ENCODE peak calls at places on chromosomes 12 and 14, in seven cellular contexts. H is AG04450, Q is DMS153, U is WTC11, K is mesendoderm, S is prostate gland, E is H4. I is an unnamed sample.
A peak's percentile ranks its signal among the peaks of the same experiment; 100 is the strongest.

GRCh38 chr12:53186745-53187144 is 6.0 kb upstream of the CSAD start:
- DNase-seq in H (no peak), Q (no peak), U (no peak), K (no peak), S (no peak), E (no peak), I (no peak)

GRCh38 chr12:12387521-12387920 is 30.6 kb downstream of the BORCS5 start:
- DNase-seq in H (no peak), Q (no peak), U (no peak), K (no peak), S (no peak), E (no peak), I (no peak)

GRCh38 chr12:19074700-19075099 is 54.8 kb upstream of the PLEKHA5 start:
- DNase-seq in H (peak; percentile 27), Q (no peak), U (no peak), K (no peak), S (no peak), E (no peak), I (no peak)

GRCh38 chr12:53949631-53950440 is 4.9 kb upstream of the HOXC12 start:
- DNase-seq in H (no peak), Q (no peak), U (peak; percentile 69), K (peak; percentile 46), S (no peak), E (no peak), I (no peak)

GRCh38 chr12:46556105-46556559 is 183.6 kb upstream of the SLC38A2 start:
- DNase-seq in H (peak; percentile 92), Q (no peak), U (no peak), K (no peak), S (no peak), E (peak; percentile 74), I (no peak)

GRCh38 chr14:52596320-52596719 is 43.7 kb downstream of the GPR137C start:
- DNase-seq in H (no peak), Q (no peak), U (peak; percentile 50), K (peak; percentile 8), S (no peak), E (no peak), I (no peak)

GRCh38 chr14:77910506-77910905 is 110.6 kb downstream of the ADCK1 start:
- DNase-seq in H (no peak), Q (peak; percentile 31), U (no peak), K (no peak), S (no peak), E (no peak), I (peak; percentile 7)

GRCh38 chr12:52010152-52010622 is 3.4 kb downstream of the TAMALIN start:
- DNase-seq in H (peak; percentile 81), Q (no peak), U (peak; percentile 81), K (peak; percentile 96), S (no peak), E (peak; percentile 73), I (peak; percentile 60)

GRCh38 chr12:75545636-75546035 is 34.2 kb upstream of the KRR1 start:
- DNase-seq in H (no peak), Q (no peak), U (no peak), K (no peak), S (no peak), E (no peak), I (no peak)